ENCODE peak calls at places on chromosomes 13 and 19, in four cellular contexts. Y, S, V and D are unnamed samples.

GRCh38 chr13:45833663-45834062 is 17.9 kb downstream of the SIAH3 start:
- DNase-seq in Y (no peak), S (peak; percentile 64), V (no peak), D (peak; percentile 13)

GRCh38 chr13:32314271-32314967 is 744 bp downstream of the ZAR1L start:
- DNase-seq in Y (no peak), S (no peak), V (no peak), D (no peak)

GRCh38 chr19:13154911-13155471 is 4.8 kb downstream of the IER2 start:
- DNase-seq in Y (peak; percentile 97), S (peak; percentile 91), V (peak; percentile 87), D (peak; percentile 91)

GRCh38 chr13:70107498-70108271 is at the start of gene ATXN8OS:
- DNase-seq in Y (peak; percentile 71), S (no peak), V (no peak), D (no peak)

GRCh38 chr13:44726214-44726613 is 150.1 kb upstream of the TSC22D1 start:
- DNase-seq in Y (no peak), S (no peak), V (no peak), D (no peak)

GRCh38 chr19:34428549-34429285 is 536 bp downstream of the UBA2 start:
- DNase-seq in Y (peak; percentile 37), S (peak; percentile 9), V (peak; percentile 43), D (no peak)

GRCh38 chr13:43023244-43023931 is at the start of gene DNAJC15:
- DNase-seq in Y (peak; percentile 91), S (peak; percentile 58), V (peak; percentile 27), D (peak; percentile 63)

GRCh38 chr19:11324079-11324661 is 15.3 kb downstream of the RAB3D start:
- DNase-seq in Y (no peak), S (peak; percentile 57), V (peak; percentile 31), D (no peak)

GRCh38 chr19:6967962-6968361 is 53.3 kb downstream of the MBD3L2B start:
- DNase-seq in Y (no peak), S (no peak), V (no peak), D (no peak)

GRCh38 chr19:6970021-6970420 is 51.2 kb downstream of the MBD3L2B start:
- DNase-seq in Y (no peak), S (no peak), V (no peak), D (no peak)

GRCh38 chr19:6970478-6970877 is 50.8 kb downstream of the MBD3L2B start:
- DNase-seq in Y (no peak), S (no peak), V (peak; percentile 77), D (peak; percentile 41)

GRCh38 chr19:6971366-6971765 is 49.9 kb downstream of the MBD3L2B start:
- DNase-seq in Y (no peak), S (peak; percentile 66), V (no peak), D (no peak)

DNA sequence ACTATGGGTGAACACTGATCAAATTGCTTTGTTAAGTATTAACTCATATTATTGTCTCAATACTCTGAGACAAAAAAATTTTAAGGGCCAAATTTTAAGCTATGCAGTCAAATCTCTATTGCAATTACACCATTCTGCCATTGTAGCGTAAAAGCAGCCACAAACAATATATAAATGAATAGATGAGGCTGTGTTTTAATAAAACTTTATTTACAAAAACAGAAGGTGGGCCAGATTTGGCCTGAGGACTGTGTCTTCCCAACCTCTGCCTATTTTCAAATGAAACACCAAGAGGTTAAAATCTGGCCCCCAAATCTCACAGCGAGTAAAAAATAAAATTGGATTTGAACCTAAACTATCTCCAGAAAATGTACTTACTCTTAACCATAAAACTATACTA is 51.7 kb downstream of the MBD3L2B start:
- DNase-seq in Y (no peak), S (no peak), V (no peak), D (no peak)
- H3K9me2 ChIP-seq in Y (no peaks in the 10 kb centered on the region), S (no peaks in the 10 kb centered on the region), V (no peaks in the 10 kb centered on the region), D (no peaks in the 10 kb centered on the region)

GRCh38 chr13:92259523-92259922 is 861.1 kb downstream of the GPC5 start:
- DNase-seq in Y (no peak), S (no peak), V (no peak), D (no peak)

GRCh38 chr13:92265408-92265807 is 867.0 kb downstream of the GPC5 start:
- DNase-seq in Y (no peak), S (no peak), V (no peak), D (no peak)

GRCh38 chr13:92255533-92255932 is 857.1 kb downstream of the GPC5 start:
- DNase-seq in Y (no peak), S (no peak), V (no peak), D (no peak)

DNA sequence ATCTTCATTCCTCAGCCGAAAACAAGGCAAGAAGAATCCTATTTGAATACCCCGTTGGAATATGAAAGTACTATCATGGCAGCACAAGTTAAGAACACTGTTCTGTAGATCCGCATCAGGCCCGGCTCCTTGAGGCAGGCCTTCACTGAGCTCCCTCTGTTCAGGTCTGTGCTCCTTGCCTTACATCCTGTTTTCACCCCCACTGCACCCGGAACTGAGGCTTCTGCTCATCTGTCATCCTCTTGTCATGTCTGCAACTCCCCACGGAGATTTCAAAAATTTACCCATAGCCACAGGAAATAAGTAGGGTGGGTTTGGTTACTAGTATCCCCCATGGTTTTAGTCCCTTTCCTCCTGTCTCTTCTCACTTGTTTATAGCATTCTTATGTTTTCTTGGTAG is 861.9 kb downstream of the GPC5 start:
- DNase-seq in Y (peak; percentile 8), S (no peak), V (peak; percentile 25), D (no peak)
- TF ChIP-seq EZH2phosphoT487 in Y (no peak), S (no peak), V (no peak), D (no peak)

DNA sequence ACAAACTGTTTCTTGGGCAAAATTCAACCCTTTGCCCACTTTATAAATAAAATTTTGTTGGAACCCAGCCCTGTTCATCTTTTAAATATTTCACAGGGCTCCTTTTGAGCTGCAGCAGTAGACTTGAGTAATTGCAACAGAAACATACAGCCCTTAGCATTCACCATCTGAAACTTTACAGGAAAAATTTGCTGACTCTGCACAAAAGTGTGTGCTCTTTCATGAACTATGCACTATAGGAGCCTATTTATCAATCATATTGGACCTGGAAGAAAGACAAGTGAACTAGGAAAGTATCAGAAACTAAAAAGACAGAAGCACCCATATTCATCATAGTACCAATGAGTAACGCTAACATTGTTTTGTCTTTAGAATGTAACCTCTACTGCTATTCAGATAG is 406.9 kb upstream of the SLC10A2 start:
- DNase-seq in Y (no peak), S (no peak), V (no peak), D (no peak)
- H3K9me2 ChIP-seq in Y (no peaks in the 10 kb centered on the region), S (no peaks in the 10 kb centered on the region), V (no peaks in the 10 kb centered on the region), D (no peaks in the 10 kb centered on the region)

DNA sequence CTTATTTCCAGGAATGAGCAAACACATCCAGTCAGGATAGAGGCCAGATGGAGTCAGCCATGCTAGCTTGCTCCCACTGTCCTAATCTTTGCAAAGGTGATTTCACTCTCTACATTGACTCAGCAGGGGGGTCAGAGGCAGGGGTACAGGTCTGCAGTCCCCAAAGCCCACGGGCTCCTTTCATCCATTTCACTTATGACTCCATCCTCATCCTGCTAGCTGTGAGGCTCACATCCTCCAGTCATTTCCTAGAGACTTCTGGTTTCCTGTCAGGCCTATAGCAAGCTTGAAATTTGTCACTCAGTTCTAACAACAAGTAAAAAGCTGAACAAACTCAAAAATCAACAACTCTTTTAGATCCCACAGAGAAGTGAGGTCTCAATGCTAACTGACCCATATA is 63.4 kb upstream of the CEACAM8 start:
- DNase-seq in Y (no peak), S (no peak), V (no peak), D (no peak)
- TF ChIP-seq EZH2phosphoT487 in Y (no peak), S (no peak), V (no peak), D (no peak)

GRCh38 chr13:91540157-91540736 is 141.8 kb downstream of the GPC5 start:
- DNase-seq in Y (no peak), S (no peak), V (no peak), D (no peak)
- H3K9me2 ChIP-seq in Y (peaks cover 2% of the 10 kb centered on the region), S (no peaks in the 10 kb centered on the region), V (no peaks in the 10 kb centered on the region), D (no peaks in the 10 kb centered on the region)